ENCODE peak calls at places on chromosomes 12 and 14, in five cellular contexts. One of them, this sample, is unnamed.

GRCh38 chr12:105253882-105254513 is 18.0 kb upstream of the APPL2 start:
- DNase-seq in effector memory CD4-positive, alpha-beta T cell: no peak
- DNase-seq in retina: no peak
- DNase-seq in neuronal stem cell: no peak
- DNase-seq in CD4-positive, alpha-beta memory T cell: no peak
- DNase-seq in this sample: no peak

GRCh38 chr12:24069532-24070395 is 120.3 kb upstream of the SOX5 start:
- DNase-seq in CD4-positive, alpha-beta memory T cell: no peak
- DNase-seq in effector memory CD4-positive, alpha-beta T cell: no peak
- DNase-seq in retina: peak
- DNase-seq in neuronal stem cell: peak
- DNase-seq in this sample: no peak

GRCh38 chr14:87966816-87967215 is 26.2 kb downstream of the GALC start:
- DNase-seq in retina: no peak
- DNase-seq in neuronal stem cell: no peak
- DNase-seq in effector memory CD4-positive, alpha-beta T cell: no peak
- DNase-seq in CD4-positive, alpha-beta memory T cell: no peak
- DNase-seq in this sample: no peak

GRCh38 chr12:989751-990278 is 1.2 kb upstream of the ERC1 start:
- DNase-seq in neuronal stem cell: peak
- DNase-seq in effector memory CD4-positive, alpha-beta T cell: no peak
- DNase-seq in CD4-positive, alpha-beta memory T cell: no peak
- DNase-seq in retina: peak
- DNase-seq in this sample: no peak

GRCh38 chr12:115983226-115983798 is 294.2 kb downstream of the MED13L start:
- DNase-seq in neuronal stem cell: no peak
- DNase-seq in effector memory CD4-positive, alpha-beta T cell: no peak
- DNase-seq in CD4-positive, alpha-beta memory T cell: no peak
- DNase-seq in retina: no peak
- DNase-seq in this sample: no peak

GRCh38 chr12:19190292-19191031 is 60.9 kb downstream of the PLEKHA5 start:
- DNase-seq in neuronal stem cell: no peak
- DNase-seq in CD4-positive, alpha-beta memory T cell: no peak
- DNase-seq in effector memory CD4-positive, alpha-beta T cell: no peak
- DNase-seq in retina: no peak
- DNase-seq in this sample: no peak

GRCh38 chr14:95573313-95573712 is 38.5 kb downstream of the GLRX5 start:
- DNase-seq in neuronal stem cell: no peak
- DNase-seq in effector memory CD4-positive, alpha-beta T cell: no peak
- DNase-seq in CD4-positive, alpha-beta memory T cell: no peak
- DNase-seq in retina: no peak
- DNase-seq in this sample: no peak

GRCh38 chr12:110270125-110270962 is 10.7 kb upstream of the ATP2A2 start:
- DNase-seq in retina: no peak
- DNase-seq in neuronal stem cell: no peak
- DNase-seq in effector memory CD4-positive, alpha-beta T cell: no peak
- DNase-seq in CD4-positive, alpha-beta memory T cell: no peak
- DNase-seq in this sample: no peak

GRCh38 chr12:116539361-116539771 is 19.8 kb upstream of the MAP1LC3B2 start:
- DNase-seq in effector memory CD4-positive, alpha-beta T cell: no peak
- DNase-seq in CD4-positive, alpha-beta memory T cell: no peak
- DNase-seq in neuronal stem cell: no peak
- DNase-seq in retina: no peak
- DNase-seq in this sample: no peak

GRCh38 chr12:47557401-47557800 is 148.4 kb downstream of the RPAP3 start:
- DNase-seq in effector memory CD4-positive, alpha-beta T cell: no peak
- DNase-seq in CD4-positive, alpha-beta memory T cell: no peak
- DNase-seq in neuronal stem cell: no peak
- DNase-seq in retina: no peak
- DNase-seq in this sample: no peak

GRCh38 chr14:104957146-104958113 is 20.7 kb downstream of the AHNAK2 start:
- DNase-seq in retina: no peak
- DNase-seq in effector memory CD4-positive, alpha-beta T cell: no peak
- DNase-seq in neuronal stem cell: no peak
- DNase-seq in CD4-positive, alpha-beta memory T cell: no peak
- DNase-seq in this sample: no peak

GRCh38 chr14:73725116-73726024 is 11.2 kb upstream of the PNMA1 start:
- DNase-seq in effector memory CD4-positive, alpha-beta T cell: no peak
- DNase-seq in neuronal stem cell: no peak
- DNase-seq in CD4-positive, alpha-beta memory T cell: no peak
- DNase-seq in retina: no peak
- DNase-seq in this sample: no peak

GRCh38 chr12:115451785-115452736 is 768.1 kb upstream of the TBX3 start:
- DNase-seq in effector memory CD4-positive, alpha-beta T cell: no peak
- DNase-seq in retina: peak
- DNase-seq in CD4-positive, alpha-beta memory T cell: no peak
- DNase-seq in neuronal stem cell: peak
- DNase-seq in this sample: peak

GRCh38 chr12:19970116-19970515 is 398.2 kb upstream of the PDE3A start:
- DNase-seq in effector memory CD4-positive, alpha-beta T cell: no peak
- DNase-seq in neuronal stem cell: no peak
- DNase-seq in retina: no peak
- DNase-seq in CD4-positive, alpha-beta memory T cell: no peak
- DNase-seq in this sample: no peak

GRCh38 chr12:55687746-55688145 is 20.0 kb downstream of the ITGA7 start:
- DNase-seq in CD4-positive, alpha-beta memory T cell: no peak
- DNase-seq in retina: no peak
- DNase-seq in neuronal stem cell: no peak
- DNase-seq in effector memory CD4-positive, alpha-beta T cell: no peak
- DNase-seq in this sample: no peak

GRCh38 chr12:57755454-57756372 is 810 bp downstream of the MARCHF9 start:
- DNase-seq in CD4-positive, alpha-beta memory T cell: peak
- DNase-seq in neuronal stem cell: no peak
- DNase-seq in retina: peak
- DNase-seq in effector memory CD4-positive, alpha-beta T cell: peak
- DNase-seq in this sample: no peak

This sample was measured in Jurkat, Clone E6-1.